ENCODE peak calls at places on chromosomes 3 and 15, in ten cellular contexts. R, D, F, B, Q, A, S, X, E and J are unnamed samples.

GRCh38 chr3:106825962-106826605 is 551.2 kb upstream of the CCDC54 start:
- DNase-seq in R (no peak), D (no peak), F (no peak), B (peak; percentile 45), Q (no peak), A (no peak), S (no peak), X (no peak), E (no peak), J (no peak)

GRCh38 chr3:115822572-115822971 is 199.3 kb downstream of the GAP43 start:
- DNase-seq in R (no peak), D (no peak), F (no peak), B (no peak), Q (no peak), A (no peak), S (no peak), X (no peak), E (no peak), J (no peak)

GRCh38 chr15:85750807-85751730 is 43.7 kb downstream of the KLHL25 start:
- DNase-seq in R (no peak), D (no peak), F (no peak), B (no peak), Q (no peak), A (peak; percentile 36), S (peak; percentile 63), X (peak; percentile 71), E (no peak), J (no peak)

GRCh38 chr3:44442591-44443309 is 34.7 kb downstream of the ZNF445 start:
- DNase-seq in R (no peak), D (no peak), F (no peak), B (no peak), Q (no peak), A (no peak), S (no peak), X (no peak), E (no peak), J (no peak)

GRCh38 chr3:52222319-52223221 is 2.9 kb downstream of the TLR9 start:
- DNase-seq in R (no peak), D (no peak), F (no peak), B (no peak), Q (no peak), A (no peak), S (no peak), X (no peak), E (no peak), J (no peak)

GRCh38 chr15:41161336-41161735 is 45.3 kb upstream of the INO80 start:
- DNase-seq in R (no peak), D (no peak), F (no peak), B (no peak), Q (no peak), A (no peak), S (no peak), X (no peak), E (no peak), J (no peak)

GRCh38 chr15:52103217-52104207 is 9.1 kb downstream of the BCL2L10 start:
- DNase-seq in R (no peak), D (no peak), F (peak; percentile 75), B (peak; percentile 82), Q (peak; percentile 80), A (no peak), S (no peak), X (no peak), E (no peak), J (no peak)

GRCh38 chr15:52483712-52484111 is 45.0 kb downstream of the MYO5A start:
- DNase-seq in R (no peak), D (no peak), F (no peak), B (no peak), Q (no peak), A (no peak), S (no peak), X (no peak), E (no peak), J (no peak)

GRCh38 chr15:39828374-39828931 is 45.8 kb upstream of the FSIP1 start:
- DNase-seq in R (peak; percentile 30), D (no peak), F (no peak), B (no peak), Q (no peak), A (peak; percentile 45), S (no peak), X (peak; percentile 50), E (no peak), J (peak; percentile 18)

GRCh38 chr3:39754549-39754948 is 54.9 kb upstream of the MYRIP start:
- DNase-seq in R (no peak), D (no peak), F (no peak), B (no peak), Q (no peak), A (no peak), S (no peak), X (no peak), E (no peak), J (no peak)

GRCh38 chr3:4981160-4981687 is 2.0 kb downstream of the BHLHE40 start:
- DNase-seq in R (no peak), D (no peak), F (no peak), B (no peak), Q (no peak), A (no peak), S (no peak), X (no peak), E (no peak), J (no peak)

GRCh38 chr15:73326157-73326556 is 42.6 kb downstream of the HCN4 start:
- DNase-seq in R (no peak), D (no peak), F (peak; percentile 30), B (no peak), Q (no peak), A (no peak), S (no peak), X (no peak), E (no peak), J (no peak)

GRCh38 chr3:23662079-23662617 is 143.6 kb upstream of the UBE2E1 start:
- DNase-seq in R (no peak), D (no peak), F (no peak), B (no peak), Q (peak; percentile 50), A (no peak), S (no peak), X (no peak), E (no peak), J (no peak)

GRCh38 chr3:116647955-116648354 is 61.6 kb upstream of the TUSC7 start:
- DNase-seq in R (no peak), D (no peak), F (no peak), B (no peak), Q (no peak), A (no peak), S (no peak), X (no peak), E (no peak), J (no peak)

GRCh38 chr3:157078131-157078835 is 81.7 kb downstream of the CCNL1 start:
- DNase-seq in R (no peak), D (no peak), F (no peak), B (no peak), Q (no peak), A (no peak), S (no peak), X (no peak), E (no peak), J (no peak)

GRCh38 chr3:24661060-24661459 is 166.4 kb upstream of the THRB start:
- DNase-seq in R (no peak), D (no peak), F (no peak), B (no peak), Q (no peak), A (no peak), S (no peak), X (no peak), E (no peak), J (no peak)

GRCh38 chr15:74780983-74781672 is 752 bp upstream of the CSK start:
- DNase-seq in R (no peak), D (no peak), F (no peak), B (no peak), Q (no peak), A (no peak), S (no peak), X (peak; percentile 68), E (no peak), J (no peak)

GRCh38 chr3:197174927-197175326 is 123.5 kb downstream of the DLG1 start:
- DNase-seq in R (no peak), D (no peak), F (no peak), B (no peak), Q (no peak), A (no peak), S (no peak), X (no peak), E (no peak), J (no peak)

GRCh38 chr3:159536876-159537275 is 451.8 kb upstream of the IL12A start:
- DNase-seq in R (no peak), D (no peak), F (no peak), B (no peak), Q (no peak), A (no peak), S (no peak), X (no peak), E (no peak), J (no peak)

GRCh38 chr3:47578119-47578630 is 490 bp downstream of the CSPG5 start:
- DNase-seq in R (no peak), D (no peak), F (peak; percentile 90), B (peak; percentile 86), Q (no peak), A (peak; percentile 91), S (peak; percentile 90), X (peak; percentile 76), E (peak; percentile 45), J (no peak)

GRCh38 chr15:92806763-92807162 is 93.4 kb upstream of the CHD2 start:
- DNase-seq in R (no peak), D (no peak), F (no peak), B (no peak), Q (no peak), A (no peak), S (no peak), X (peak; percentile 73), E (no peak), J (no peak)

GRCh38 chr3:78972617-78973301 is 795.0 kb downstream of the ROBO1 start:
- DNase-seq in R (no peak), D (no peak), F (no peak), B (no peak), Q (no peak), A (no peak), S (no peak), X (no peak), E (no peak), J (no peak)

GRCh38 chr3:53725308-53725995 is 120.8 kb downstream of the CHDH start:
- DNase-seq in R (no peak), D (peak; percentile 17), F (no peak), B (no peak), Q (no peak), A (no peak), S (no peak), X (no peak), E (no peak), J (peak; percentile 49)

GRCh38 chr3:27345493-27345892 is 23.7 kb downstream of the NEK10 start:
- DNase-seq in R (no peak), D (no peak), F (no peak), B (no peak), Q (no peak), A (no peak), S (no peak), X (no peak), E (no peak), J (peak; percentile 8)

GRCh38 chr3:110625126-110625798 is 446.4 kb upstream of the NECTIN3 start:
- DNase-seq in R (no peak), D (no peak), F (no peak), B (no peak), Q (no peak), A (no peak), S (no peak), X (no peak), E (no peak), J (no peak)

GRCh38 chr15:28098766-28099554 is at the start of gene OCA2:
- DNase-seq in R (no peak), D (peak; percentile 32), F (no peak), B (peak; percentile 74), Q (no peak), A (peak; percentile 96), S (peak; percentile 94), X (peak; percentile 90), E (peak; percentile 68), J (peak; percentile 94)

GRCh38 chr3:184371570-184372018 is 6.4 kb downstream of the THPO start:
- DNase-seq in R (peak; percentile 88), D (peak; percentile 99), F (peak; percentile 83), B (peak; percentile 89), Q (peak; percentile 92), A (peak; percentile 88), S (no peak), X (peak; percentile 91), E (peak; percentile 64), J (peak; percentile 98)

GRCh38 chr3:169604568-169604967 is 58.9 kb downstream of the MECOM start:
- DNase-seq in R (no peak), D (no peak), F (no peak), B (no peak), Q (peak; percentile 45), A (peak; percentile 38), S (no peak), X (no peak), E (no peak), J (no peak)